ENCODE peak calls at places on chromosomes 5 and 9, in nine cellular contexts. O is HepG2, C is sigmoid colon, X is stomach, E is GM23338, D is K562, J is breast epithelium, A is endothelial cell of umbilical vein, U is HCT116. H is an unnamed sample.

GRCh38 chr5:96175090-96175489 is 213.4 kb upstream of the ELL2 start:
- DNase-seq in D (no peak), X (no peak), A (peak; percentile 34), O (no peak), E (peak; percentile 28), C (no peak), J (no peak), U (peak; percentile 33), H (no peak)

GRCh38 chr5:179953934-179954833 is 46.5 kb upstream of the TBC1D9B start:
- DNase-seq in J (no peak), A (no peak), X (no peak), U (no peak), E (no peak), D (no peak), O (no peak), C (no peak), H (no peak)

GRCh38 chr5:91419571-91420537 is 36.7 kb upstream of the ARRDC3 start:
- DNase-seq in C (peak; percentile 73), O (peak; percentile 32), E (peak; percentile 77), J (peak; percentile 21), U (peak; percentile 48), A (peak; percentile 77), X (peak; percentile 75), D (peak; percentile 46), H (peak; percentile 40)

GRCh38 chr5:53481887-53482716 is 1.7 kb downstream of the FST start:
- DNase-seq in U (peak; percentile 32), O (peak; percentile 58), J (peak; percentile 52), E (peak; percentile 71), D (peak; percentile 30), C (peak; percentile 89), X (peak; percentile 78), A (peak; percentile 62), H (peak; percentile 57)

GRCh38 chr5:168689278-168689677 is 110.1 kb upstream of the PANK3 start:
- DNase-seq in A (no peak), U (no peak), X (no peak), O (no peak), J (no peak), E (no peak), C (no peak), D (no peak), H (no peak)

GRCh38 chr9:34001951-34002350 is 46.7 kb downstream of the UBAP2 start:
- DNase-seq in U (no peak), D (no peak), O (no peak), J (no peak), C (no peak), A (no peak), X (no peak), E (no peak), H (no peak)

GRCh38 chr9:88660611-88661010 is 125.6 kb downstream of the NXNL2 start:
- DNase-seq in U (peak; percentile 12), O (peak; percentile 50), D (peak; percentile 10), A (peak; percentile 46), E (peak; percentile 83), X (no peak), C (no peak), J (no peak), H (no peak)

GRCh38 chr5:138138949-138139775 is at the start of gene NME5:
- DNase-seq in C (peak; percentile 72), O (no peak), A (peak; percentile 64), D (no peak), J (peak; percentile 30), E (peak; percentile 90), X (peak; percentile 75), U (peak; percentile 48), H (peak; percentile 56)

GRCh38 chr9:93120846-93121315 is 13.2 kb downstream of the NINJ1 start:
- DNase-seq in D (no peak), C (peak; percentile 64), E (no peak), A (no peak), J (no peak), U (no peak), X (no peak), O (no peak), H (no peak)

GRCh38 chr9:120839146-120839545 is 3.6 kb downstream of the PSMD5 start:
- DNase-seq in D (no peak), E (peak; percentile 28), A (no peak), X (no peak), C (no peak), U (no peak), J (no peak), O (no peak), H (no peak)

GRCh38 chr9:106920701-106921283 is 57.8 kb downstream of the ZNF462 start:
- DNase-seq in E (no peak), D (no peak), X (peak; percentile 44), A (peak; percentile 44), C (no peak), O (peak; percentile 18), U (peak; percentile 12), J (no peak), H (no peak)

GRCh38 chr9:110357510-110357909 is 19.8 kb upstream of the TXNDC8 start:
- DNase-seq in U (no peak), J (no peak), O (no peak), A (no peak), C (no peak), E (no peak), D (no peak), X (no peak), H (no peak)

GRCh38 chr5:43038523-43038989 is 1.6 kb downstream of the ANXA2R start:
- DNase-seq in A (no peak), O (no peak), E (peak; percentile 46), J (no peak), C (no peak), U (no peak), X (no peak), D (no peak), H (no peak)

GRCh38 chr5:126525630-126526245 is 69.3 kb downstream of the ALDH7A1 start:
- DNase-seq in U (peak; percentile 12), A (peak; percentile 21), E (peak; percentile 63), O (peak; percentile 40), J (no peak), D (no peak), X (peak; percentile 43), C (peak; percentile 89), H (no peak)

GRCh38 chr5:167953151-167953788 is 338.2 kb upstream of the WWC1 start:
- DNase-seq in A (no peak), C (no peak), J (peak; percentile 31), E (no peak), D (no peak), O (no peak), U (no peak), X (no peak), H (no peak)

GRCh38 chr5:26329562-26330189 is 708.7 kb downstream of the CDH9 start:
- DNase-seq in O (no peak), C (no peak), X (no peak), A (no peak), U (no peak), D (no peak), J (no peak), E (peak; percentile 45), H (no peak)

GRCh38 chr5:142118421-142118686 is 9.8 kb downstream of the NDFIP1 start:
- DNase-seq in D (no peak), O (no peak), C (no peak), A (no peak), X (no peak), J (no peak), E (no peak), U (no peak), H (no peak)

GRCh38 chr5:124087752-124088151 is 575.8 kb downstream of the CSNK1G3 start:
- DNase-seq in E (peak; percentile 65), U (no peak), D (no peak), O (no peak), A (no peak), J (no peak), C (no peak), X (no peak), H (no peak)

GRCh38 chr5:122756263-122756911 is 18.5 kb upstream of the SNX2 start:
- DNase-seq in O (no peak), E (no peak), J (no peak), D (no peak), X (no peak), C (no peak), A (peak; percentile 83), U (no peak), H (no peak)

GRCh38 chr5:72106922-72107873 is at the start of gene MAP1B:
- DNase-seq in D (peak; percentile 77), O (peak; percentile 35), C (peak; percentile 80), E (peak; percentile 98), U (no peak), X (no peak), A (peak; percentile 56), J (no peak), H (peak; percentile 13)
- TF ChIP-seq POLR2AphosphoS5 in D (peak; percentile 63), O (no peak), C (peak; percentile 49), E (peak; percentile 67), U (peak; percentile 44), X (no peak), A (peak; percentile 88), J (no peak), H (peak; percentile 14)

GRCh38 chr5:94992325-94992724 is 292.6 kb downstream of the MCTP1 start:
- DNase-seq in A (no peak), X (no peak), O (no peak), J (no peak), D (no peak), E (no peak), U (no peak), C (no peak), H (no peak)
- H3K4me3 ChIP-seq in A (no peak overlapping the region), X (no peak overlapping the region), O (no peak overlapping the region), J (no peak overlapping the region), D (no peak overlapping the region), E (no peak overlapping the region), U (no peak overlapping the region), C (no peak overlapping the region), H (no peak overlapping the region)

GRCh38 chr5:110894805-110895204 is 156.0 kb downstream of the SLC25A46 start:
- DNase-seq in J (no peak), A (no peak), U (no peak), X (no peak), C (no peak), O (no peak), D (no peak), E (no peak), H (no peak)

GRCh38 chr5:110900829-110901228 is 162.0 kb downstream of the SLC25A46 start:
- DNase-seq in A (no peak), O (no peak), E (no peak), C (no peak), X (no peak), U (no peak), J (no peak), D (no peak), H (no peak)

GRCh38 chr5:110903966-110904365 is 165.2 kb downstream of the SLC25A46 start:
- DNase-seq in X (no peak), E (no peak), J (no peak), U (no peak), A (no peak), D (no peak), C (no peak), O (no peak), H (no peak)

GRCh38 chr5:110896901-110897300 is 158.1 kb downstream of the SLC25A46 start:
- DNase-seq in J (no peak), C (no peak), E (no peak), D (no peak), A (no peak), O (no peak), U (no peak), X (no peak), H (no peak)

GRCh38 chr5:110899566-110900412 is 161.0 kb downstream of the SLC25A46 start:
- DNase-seq in J (no peak), O (no peak), X (no peak), A (no peak), E (peak; percentile 48), U (no peak), D (no peak), C (no peak), H (no peak)
- TF ChIP-seq POLR2AphosphoS5 in J (no peak), O (no peak), X (no peak), A (no peak), E (no peak), U (no peak), D (no peak), C (no peak), H (no peak)

GRCh38 chr5:151023651-151024050 is 3.3 kb downstream of the GPX3 start:
- DNase-seq in J (peak; percentile 66), X (peak; percentile 58), O (no peak), D (peak; percentile 38), A (peak; percentile 81), C (peak; percentile 79), U (no peak), E (no peak), H (peak; percentile 75)
- H3K4me3 ChIP-seq in J (peak overlapping the region; percentile 70), X (peak overlapping the region; percentile 67), O (no peak overlapping the region), D (no peak overlapping the region), A (no peak overlapping the region), C (peak overlapping the region; percentile 72), U (no peak overlapping the region), E (no peak overlapping the region), H (no peak overlapping the region)

H was measured in prostate gland.